ENCODE peak calls at places on chromosomes 5 and 9, in four cellular contexts. One of them, this sample, is unnamed.

GRCh38 chr5:79301046-79301712 is 65.2 kb downstream of the JMY start:
- DNase-seq in T-cell: no peak
- DNase-seq in nucleus accumbens: no peak
- DNase-seq in left cardiac atrium: no peak
- DNase-seq in this sample: peak

GRCh38 chr5:137075163-137075970 is 423.8 kb downstream of the SPOCK1 start:
- DNase-seq in T-cell: no peak
- DNase-seq in nucleus accumbens: no peak
- DNase-seq in left cardiac atrium: peak
- DNase-seq in this sample: peak

GRCh38 chr5:142315231-142315900 is 9.5 kb downstream of the SPRY4 start:
- DNase-seq in T-cell: no peak
- DNase-seq in nucleus accumbens: no peak
- DNase-seq in left cardiac atrium: no peak
- DNase-seq in this sample: peak

GRCh38 chr9:90953200-90953599 is 151.6 kb downstream of the SYK start:
- DNase-seq in T-cell: no peak
- DNase-seq in nucleus accumbens: no peak
- DNase-seq in left cardiac atrium: no peak
- DNase-seq in this sample: no peak

GRCh38 chr5:51495672-51496071 is 112.4 kb downstream of the ISL1 start:
- DNase-seq in T-cell: no peak
- DNase-seq in nucleus accumbens: no peak
- DNase-seq in left cardiac atrium: no peak
- DNase-seq in this sample: peak

GRCh38 chr5:179312557-179313235 is 32.6 kb downstream of the ADAMTS2 start:
- DNase-seq in T-cell: no peak
- DNase-seq in nucleus accumbens: no peak
- DNase-seq in left cardiac atrium: no peak
- DNase-seq in this sample: no peak

GRCh38 chr9:136723362-136723976 is 11.1 kb downstream of the DIPK1B start:
- DNase-seq in T-cell: no peak
- DNase-seq in nucleus accumbens: no peak
- DNase-seq in left cardiac atrium: no peak
- DNase-seq in this sample: no peak

GRCh38 chr9:88498880-88499279 is 36.1 kb upstream of the NXNL2 start:
- DNase-seq in T-cell: no peak
- DNase-seq in nucleus accumbens: no peak
- DNase-seq in left cardiac atrium: no peak
- DNase-seq in this sample: no peak

GRCh38 chr5:112411903-112412302 is 7.2 kb downstream of the EPB41L4A start:
- DNase-seq in T-cell: no peak
- DNase-seq in nucleus accumbens: no peak
- DNase-seq in left cardiac atrium: no peak
- DNase-seq in this sample: no peak

GRCh38 chr5:132773601-132774355 is 3.3 kb downstream of the SEPTIN8 start:
- DNase-seq in T-cell: no peak
- DNase-seq in nucleus accumbens: no peak
- DNase-seq in left cardiac atrium: no peak
- DNase-seq in this sample: no peak

GRCh38 chr5:80960531-80961375 is 590 bp downstream of the RASGRF2 start:
- DNase-seq in T-cell: no peak
- DNase-seq in nucleus accumbens: no peak
- DNase-seq in left cardiac atrium: peak
- DNase-seq in this sample: peak

GRCh38 chr5:124519396-124519795 is 227.0 kb downstream of the ZNF608 start:
- DNase-seq in T-cell: no peak
- DNase-seq in nucleus accumbens: no peak
- DNase-seq in left cardiac atrium: peak
- DNase-seq in this sample: peak

GRCh38 chr5:174317261-174317894 is 271.9 kb downstream of the NSG2 start:
- DNase-seq in T-cell: no peak
- DNase-seq in nucleus accumbens: peak
- DNase-seq in left cardiac atrium: peak
- DNase-seq in this sample: peak

GRCh38 chr5:56900858-56901578 is 8.4 kb upstream of the SETD9 start:
- DNase-seq in T-cell: no peak
- DNase-seq in nucleus accumbens: no peak
- DNase-seq in left cardiac atrium: no peak
- DNase-seq in this sample: peak

GRCh38 chr9:126641118-126641851 is 27.6 kb downstream of the LMX1B start:
- DNase-seq in T-cell: no peak
- DNase-seq in nucleus accumbens: no peak
- DNase-seq in left cardiac atrium: no peak
- DNase-seq in this sample: no peak

GRCh38 chr9:83976372-83976771 is 3.6 kb downstream of the HNRNPK start:
- DNase-seq in T-cell: no peak
- DNase-seq in nucleus accumbens: no peak
- DNase-seq in left cardiac atrium: no peak
- DNase-seq in this sample: no peak

GRCh38 chr5:96562614-96563013 is 99.6 kb upstream of the CAST start:
- DNase-seq in T-cell: no peak
- DNase-seq in nucleus accumbens: no peak
- DNase-seq in left cardiac atrium: no peak
- DNase-seq in this sample: peak

GRCh38 chr5:161230222-161230621 is 316.3 kb downstream of the GABRB2 start:
- DNase-seq in T-cell: no peak
- DNase-seq in nucleus accumbens: no peak
- DNase-seq in left cardiac atrium: no peak
- DNase-seq in this sample: no peak

GRCh38 chr9:13919386-13919785 is 394.6 kb downstream of the NFIB start:
- DNase-seq in T-cell: no peak
- DNase-seq in nucleus accumbens: no peak
- DNase-seq in left cardiac atrium: no peak
- DNase-seq in this sample: no peak

GRCh38 chr5:14178671-14179211 is 35.6 kb downstream of the TRIO start:
- DNase-seq in T-cell: no peak
- DNase-seq in nucleus accumbens: no peak
- DNase-seq in left cardiac atrium: no peak
- DNase-seq in this sample: peak

GRCh38 chr9:123637596-123637939 is 281.6 kb downstream of the CRB2 start:
- DNase-seq in T-cell: no peak
- DNase-seq in nucleus accumbens: no peak
- DNase-seq in left cardiac atrium: no peak
- DNase-seq in this sample: peak

This sample was measured in cardiac fibroblast.